ENCODE peak calls at places on chromosomes 13 and 19, in four cellular contexts. J, D, R and E are unnamed samples. For H3K36me3, the result is how much of the 10 kb centered on the place peaks cover.

GRCh38 chr19:1041835-1042685 is 2.2 kb downstream of the ABCA7 start:
- DNase-seq in D (no peak), R (no peak), J (no peak), E (peak)

GRCh38 chr19:45152504-45153338 is 8.1 kb downstream of the NKPD1 start:
- DNase-seq in D (peak), R (peak), J (peak), E (no peak)

GRCh38 chr19:27733551-27734266 is 1479.2 kb downstream of the UQCRFS1 start:
- DNase-seq in J (no peak), R (no peak), D (no peak), E (no peak)

GRCh38 chr13:29713841-29714240 is 118.4 kb upstream of the SLC7A1 start:
- DNase-seq in J (no peak), D (no peak), R (no peak), E (no peak)

GRCh38 chr13:32804673-32805260 is 211.5 kb upstream of the KL start:
- DNase-seq in D (peak), J (no peak), R (no peak), E (no peak)

GRCh38 chr19:32570081-32570785 is 10.8 kb upstream of the PDCD5 start:
- DNase-seq in D (peak), R (peak), J (peak), E (no peak)

GRCh38 chr13:21934309-21934708 is 263.4 kb downstream of the FGF9 start:
- DNase-seq in R (no peak), J (no peak), D (no peak), E (no peak)

GRCh38 chr13:31944262-31945160 is 87.1 kb upstream of the FRY start:
- DNase-seq in R (no peak), D (no peak), J (no peak), E (no peak)

GRCh38 chr19:29667941-29668340 is 2.7 kb downstream of the PLEKHF1 start:
- DNase-seq in J (peak), R (no peak), D (no peak), E (no peak)

GRCh38 chr19:383922-384800 is 24.8 kb downstream of the C2CD4C start:
- DNase-seq in J (no peak), D (peak), R (no peak), E (no peak)

GRCh38 chr19:32404939-32405430 is 585 bp upstream of the DPY19L3 start:
- DNase-seq in R (peak), J (peak), D (peak), E (peak)

GRCh38 chr13:78689011-78689410 is 30.1 kb upstream of the OBI1 start:
- DNase-seq in R (no peak), J (no peak), D (peak), E (no peak)

GRCh38 chr19:31220540-31220939 is 128.7 kb downstream of the TSHZ3 start:
- DNase-seq in D (no peak), R (no peak), J (no peak), E (no peak)

GRCh38 chr19:38044267-38045111 is 137.5 kb downstream of the SIPA1L3 start:
- DNase-seq in R (no peak), J (no peak), D (no peak), E (no peak)

GRCh38 chr13:111484129-111484925 is 163.9 kb downstream of the TEX29 start:
- DNase-seq in D (no peak), J (no peak), R (no peak), E (no peak)

GRCh38 chr13:46372071-46372470 is 15.0 kb downstream of the RUBCNL start:
- DNase-seq in J (no peak), R (no peak), D (no peak), E (no peak)

GRCh38 chr19:8552810-8553209 is 24.4 kb downstream of the MYO1F start:
- DNase-seq in D (peak), R (no peak), J (no peak), E (no peak)

GRCh38 chr19:45863840-45864628 is at the start of gene FOXA3:
- DNase-seq in D (peak), J (peak), R (no peak), E (peak)

GRCh38 chr13:24159921-24160324 is 597 bp upstream of the SPATA13 start:
- DNase-seq in R (peak), J (no peak), D (no peak), E (peak)

GRCh38 chr13:91142572-91142971 is 204.9 kb upstream of the MIR17HG start:
- DNase-seq in D (peak), J (no peak), R (no peak), E (no peak)

GRCh38 chr13:112806761-112807652 is 117.2 kb downstream of the ATP11A start:
- DNase-seq in J (no peak), R (no peak), D (no peak), E (no peak)

GRCh38 chr13:53250272-53250875 is 221.8 kb downstream of the OLFM4 start:
- DNase-seq in D (peak), J (no peak), R (no peak), E (peak)
- H3K27ac ChIP-seq in D (no peak), J (no peak), R (no peak), E (no peak)

GRCh38 chr13:97380696-97381095 is 53.3 kb upstream of the RAP2A start:
- DNase-seq in D (no peak), J (no peak), R (no peak), E (no peak)
- H3K36me3 ChIP-seq in D (under half), J (under half), R (under half), E (under half)

GRCh38 chr13:102555914-102556553 is 40.8 kb upstream of the TPP2 start:
- DNase-seq in D (peak), J (no peak), R (no peak), E (no peak)
- H3K27ac ChIP-seq in D (no peak), J (no peak), R (no peak), E (no peak)

DNA sequence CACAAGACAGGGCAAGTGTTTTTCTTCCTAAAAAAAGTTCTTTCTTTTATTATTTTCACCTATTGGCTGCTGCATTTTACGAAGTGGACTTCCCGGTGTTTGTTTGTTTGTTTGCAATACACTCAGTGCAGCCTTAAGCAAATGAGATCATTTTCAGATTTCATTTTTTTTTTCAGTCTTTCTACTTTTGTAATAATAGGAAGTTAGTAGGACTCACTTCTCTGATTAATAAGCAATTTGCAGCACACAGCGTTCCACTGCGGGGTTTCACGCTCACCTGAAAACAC is 128.3 kb downstream of the STK24 start:
- DNase-seq in D (no peak), R (no peak), J (no peak), E (no peak)
- H3K36me3 ChIP-seq in D (under half), R (under half), J (under half), E (under half)

GRCh38 chr13:34044660-34045080 is 226.7 kb downstream of the RFC3 start:
- DNase-seq in J (no peak), R (no peak), D (peak), E (no peak)
- H3K27ac ChIP-seq in J (no peak), R (no peak), D (no peak), E (no peak)

DNA sequence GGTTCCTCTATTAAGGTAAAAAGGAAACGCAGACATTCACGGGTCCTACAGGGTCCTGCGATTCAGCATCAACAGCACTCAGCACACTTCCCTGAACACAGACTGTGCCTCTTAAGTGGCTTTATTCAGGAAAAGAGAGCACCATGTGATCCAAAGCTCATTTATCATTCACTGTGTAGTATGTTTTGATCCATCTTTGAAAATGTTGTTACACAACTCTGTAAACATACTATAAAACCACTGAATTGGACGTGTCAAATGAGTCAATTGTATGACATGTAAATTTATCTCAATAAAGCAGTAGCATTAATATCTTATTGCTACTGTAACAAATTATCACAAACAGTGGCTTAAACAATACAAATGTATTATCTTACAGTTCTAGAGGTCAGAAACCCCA is 33.6 kb downstream of the CRYL1 start:
- DNase-seq in R (no peak), D (no peak), J (no peak), E (no peak)
- H3K36me3 ChIP-seq in R (under half), D (under half), J (under half), E (under half)

DNA sequence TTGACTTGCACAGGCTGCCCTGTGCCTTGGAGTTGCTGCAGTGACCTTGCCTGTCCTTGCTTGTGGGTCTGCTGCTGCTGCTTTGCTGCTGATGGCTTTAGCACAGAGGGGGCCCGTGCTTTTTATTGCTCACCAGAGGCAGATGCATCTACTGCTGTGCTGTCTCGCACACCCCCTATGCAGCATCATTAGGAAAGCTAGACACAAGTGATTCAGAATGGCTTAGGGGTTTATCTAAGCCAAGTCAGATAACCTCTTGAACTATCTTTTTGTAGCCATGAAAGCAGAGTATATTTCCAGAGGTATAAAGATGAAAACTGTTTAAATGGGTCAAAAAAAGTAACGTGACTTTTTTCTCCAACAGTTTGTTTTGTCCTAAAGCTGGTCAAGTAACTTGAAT is 7.8 kb downstream of the GTF3A start:
- DNase-seq in R (no peak), D (no peak), J (no peak), E (no peak)
- H3K27ac ChIP-seq in R (no peak), D (peak), J (peak), E (no peak)

GRCh38 chr13:44313674-44314073 is 60.0 kb upstream of the SERP2 start:
- DNase-seq in R (no peak), D (peak), J (no peak), E (no peak)
- H3K36me3 ChIP-seq in R (under half), D (under half), J (under half), E (under half)

GRCh38 chr19:51146751-51147150 is 4.7 kb downstream of the SIGLEC7 start:
- DNase-seq in D (no peak), J (no peak), R (no peak), E (no peak)

GRCh38 chr19:51142119-51142518 is at the start of gene SIGLEC7:
- DNase-seq in R (no peak), D (no peak), J (no peak), E (no peak)

GRCh38 chr19:51143486-51143885 is 1.4 kb downstream of the SIGLEC7 start:
- DNase-seq in J (no peak), R (no peak), D (no peak), E (no peak)

GRCh38 chr19:51145926-51146493 is 3.9 kb downstream of the SIGLEC7 start:
- DNase-seq in R (no peak), D (no peak), J (no peak), E (no peak)

DNA sequence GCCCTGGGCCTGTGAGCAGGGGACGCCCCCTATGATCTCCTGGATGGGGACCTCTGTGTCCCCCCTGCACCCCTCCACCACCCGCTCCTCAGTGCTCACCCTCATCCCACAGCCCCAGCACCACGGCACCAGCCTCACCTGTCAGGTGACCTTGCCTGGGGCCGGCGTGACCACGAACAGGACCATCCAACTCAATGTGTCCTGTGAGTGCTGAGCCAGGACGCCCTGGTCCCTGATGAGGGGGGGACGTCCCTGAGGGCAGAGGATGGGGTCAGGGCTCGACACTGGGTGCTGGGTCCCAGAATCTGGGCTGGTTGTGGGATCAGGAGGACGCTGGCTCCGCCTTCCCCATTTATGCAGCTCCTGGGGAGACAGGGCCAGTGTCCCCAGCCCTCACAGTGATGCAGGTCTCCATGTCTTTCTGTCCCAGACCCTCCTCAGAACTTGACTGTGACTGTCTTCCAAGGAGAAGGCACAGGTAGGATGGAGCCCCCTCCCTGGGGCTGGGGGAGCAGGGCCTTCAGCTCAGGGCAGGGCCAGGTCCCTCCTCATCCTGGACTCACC is 2.5 kb downstream of the SIGLEC7 start:
- DNase-seq in R (no peak), D (no peak), J (no peak), E (peak)
- H3K27ac ChIP-seq in R (no peak), D (no peak), J (no peak), E (no peak)

GRCh38 chr19:7371001-7371400 is 22.3 kb downstream of the ARHGEF18 start:
- DNase-seq in D (no peak), R (no peak), J (no peak), E (no peak)
- H3K36me3 ChIP-seq in D (under half), R (under half), J (half or more), E (under half)